ENCODE peak calls at places on chromosomes 5 and 9, in eight cellular contexts. One of them, this sample, is unnamed.

GRCh38 chr9:111516061-111516465 is 8.9 kb upstream of the ZNF483 start:
- DNase-seq in HFF-Myc: peak; percentile 25
- DNase-seq in osteocyte: no peak
- DNase-seq in B cell: no peak
- DNase-seq in body of pancreas: no peak
- DNase-seq in MCF 10A: peak; percentile 25
- DNase-seq in colonic mucosa: no peak
- DNase-seq in ovary: no peak
- DNase-seq in this sample: no peak

GRCh38 chr9:123157216-123157615 is 111.2 kb downstream of the STRBP start:
- DNase-seq in B cell: no peak
- DNase-seq in body of pancreas: no peak
- DNase-seq in HFF-Myc: no peak
- DNase-seq in osteocyte: no peak
- DNase-seq in ovary: no peak
- DNase-seq in MCF 10A: peak; percentile 8
- DNase-seq in colonic mucosa: no peak
- DNase-seq in this sample: no peak

GRCh38 chr5:43110606-43111170 is 10.0 kb upstream of the ZNF131 start:
- DNase-seq in ovary: no peak
- DNase-seq in osteocyte: no peak
- DNase-seq in MCF 10A: peak; percentile 8
- DNase-seq in colonic mucosa: peak; percentile 54
- DNase-seq in body of pancreas: no peak
- DNase-seq in B cell: no peak
- DNase-seq in HFF-Myc: no peak
- DNase-seq in this sample: peak; percentile 51

GRCh38 chr5:101515721-101516120 is 612.6 kb upstream of the ST8SIA4 start:
- DNase-seq in ovary: no peak
- DNase-seq in body of pancreas: no peak
- DNase-seq in osteocyte: no peak
- DNase-seq in colonic mucosa: no peak
- DNase-seq in HFF-Myc: no peak
- DNase-seq in MCF 10A: no peak
- DNase-seq in B cell: no peak
- DNase-seq in this sample: no peak

GRCh38 chr9:114155967-114156294 is 594 bp downstream of the COL27A1 start:
- DNase-seq in ovary: peak; percentile 66
- DNase-seq in osteocyte: no peak
- DNase-seq in B cell: no peak
- DNase-seq in MCF 10A: no peak
- DNase-seq in HFF-Myc: no peak
- DNase-seq in body of pancreas: no peak
- DNase-seq in colonic mucosa: no peak
- DNase-seq in this sample: peak; percentile 60

GRCh38 chr5:12586406-12586805 is 682.2 kb upstream of the CTNND2 start:
- DNase-seq in colonic mucosa: no peak
- DNase-seq in osteocyte: no peak
- DNase-seq in MCF 10A: no peak
- DNase-seq in ovary: no peak
- DNase-seq in B cell: no peak
- DNase-seq in body of pancreas: no peak
- DNase-seq in HFF-Myc: no peak
- DNase-seq in this sample: no peak

GRCh38 chr5:131654309-131654708 is 19.3 kb upstream of the RAPGEF6 start:
- DNase-seq in osteocyte: no peak
- DNase-seq in body of pancreas: no peak
- DNase-seq in MCF 10A: no peak
- DNase-seq in colonic mucosa: no peak
- DNase-seq in ovary: no peak
- DNase-seq in HFF-Myc: no peak
- DNase-seq in B cell: no peak
- DNase-seq in this sample: no peak

GRCh38 chr9:72633966-72634365 is 112.6 kb downstream of the TMC1 start:
- DNase-seq in body of pancreas: no peak
- DNase-seq in osteocyte: no peak
- DNase-seq in ovary: no peak
- DNase-seq in MCF 10A: peak; percentile 41
- DNase-seq in HFF-Myc: peak; percentile 41
- DNase-seq in B cell: no peak
- DNase-seq in colonic mucosa: no peak
- DNase-seq in this sample: peak; percentile 33

GRCh38 chr5:124963236-124963929 is 216.9 kb upstream of the ZNF608 start:
- DNase-seq in colonic mucosa: no peak
- DNase-seq in body of pancreas: no peak
- DNase-seq in HFF-Myc: peak; percentile 69
- DNase-seq in MCF 10A: peak; percentile 99
- DNase-seq in osteocyte: no peak
- DNase-seq in B cell: no peak
- DNase-seq in ovary: no peak
- DNase-seq in this sample: no peak

GRCh38 chr5:178236126-178236525 is 3.5 kb upstream of the PHYKPL start:
- DNase-seq in ovary: no peak
- DNase-seq in HFF-Myc: no peak
- DNase-seq in body of pancreas: no peak
- DNase-seq in osteocyte: no peak
- DNase-seq in MCF 10A: no peak
- DNase-seq in B cell: no peak
- DNase-seq in colonic mucosa: no peak
- DNase-seq in this sample: no peak

GRCh38 chr5:73278693-73279092 is 105.7 kb downstream of the TMEM174 start:
- DNase-seq in HFF-Myc: no peak
- DNase-seq in osteocyte: no peak
- DNase-seq in body of pancreas: peak; percentile 79
- DNase-seq in colonic mucosa: no peak
- DNase-seq in MCF 10A: peak; percentile 95
- DNase-seq in B cell: no peak
- DNase-seq in ovary: no peak
- DNase-seq in this sample: no peak

GRCh38 chr9:135474915-135475314 is 4.7 kb upstream of the PPP1R26 start:
- DNase-seq in MCF 10A: no peak
- DNase-seq in ovary: no peak
- DNase-seq in osteocyte: no peak
- DNase-seq in body of pancreas: no peak
- DNase-seq in HFF-Myc: no peak
- DNase-seq in colonic mucosa: no peak
- DNase-seq in B cell: peak; percentile 38
- DNase-seq in this sample: peak; percentile 41

GRCh38 chr5:134647750-134648424 is 698 bp upstream of the SEC24A start:
- DNase-seq in ovary: no peak
- DNase-seq in MCF 10A: peak; percentile 73
- DNase-seq in colonic mucosa: no peak
- DNase-seq in body of pancreas: no peak
- DNase-seq in osteocyte: no peak
- DNase-seq in HFF-Myc: no peak
- DNase-seq in B cell: peak; percentile 40
- DNase-seq in this sample: peak; percentile 73

GRCh38 chr5:123882946-123883345 is 371.0 kb downstream of the CSNK1G3 start:
- DNase-seq in osteocyte: no peak
- DNase-seq in HFF-Myc: no peak
- DNase-seq in colonic mucosa: no peak
- DNase-seq in MCF 10A: no peak
- DNase-seq in body of pancreas: no peak
- DNase-seq in B cell: no peak
- DNase-seq in ovary: no peak
- DNase-seq in this sample: no peak

GRCh38 chr5:143605403-143606005 is 202.0 kb upstream of the NR3C1 start:
- DNase-seq in body of pancreas: no peak
- DNase-seq in MCF 10A: no peak
- DNase-seq in ovary: no peak
- DNase-seq in colonic mucosa: peak; percentile 24
- DNase-seq in B cell: no peak
- DNase-seq in osteocyte: no peak
- DNase-seq in HFF-Myc: no peak
- DNase-seq in this sample: peak; percentile 68

GRCh38 chr5:134568761-134569725 is 43.6 kb downstream of the JADE2 start:
- DNase-seq in B cell: no peak
- DNase-seq in ovary: peak; percentile 82
- DNase-seq in osteocyte: no peak
- DNase-seq in body of pancreas: peak; percentile 93
- DNase-seq in MCF 10A: peak; percentile 92
- DNase-seq in colonic mucosa: peak; percentile 69
- DNase-seq in HFF-Myc: no peak
- DNase-seq in this sample: no peak

DNA sequence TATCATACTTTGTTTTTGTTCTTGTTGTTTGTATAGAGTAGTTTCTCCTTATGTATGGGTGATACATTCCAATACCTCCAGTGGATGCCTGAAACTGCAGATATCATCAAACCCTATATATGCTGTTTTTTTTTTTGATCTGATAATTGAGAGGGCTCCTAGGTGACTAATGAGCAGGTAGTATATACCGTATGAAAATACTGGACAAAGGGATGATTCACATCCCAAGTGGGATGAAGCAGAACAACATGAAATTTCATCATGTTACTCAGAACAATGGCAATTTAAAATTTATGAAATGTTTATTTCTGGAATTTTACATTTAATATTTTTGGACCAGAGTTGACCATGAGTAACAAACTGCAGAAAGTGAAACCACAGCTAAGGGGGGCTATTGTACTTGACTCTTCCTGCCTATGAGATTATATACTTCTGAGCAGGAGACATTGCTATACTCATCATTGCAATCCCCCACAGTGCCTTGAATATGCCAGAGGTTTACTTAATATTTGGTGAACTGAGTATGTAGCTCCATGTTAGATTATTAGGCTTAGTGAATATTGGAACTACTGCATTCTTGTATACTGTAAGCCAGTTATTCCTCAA is 258.7 kb upstream of the FBXL7 start:
- DNase-seq in MCF 10A: peak; percentile 7
- DNase-seq in HFF-Myc: no peak
- DNase-seq in osteocyte: no peak
- DNase-seq in B cell: no peak
- DNase-seq in body of pancreas: no peak
- DNase-seq in colonic mucosa: no peak
- DNase-seq in ovary: no peak
- DNase-seq in this sample: no peak
- TF ChIP-seq CTCF in MCF 10A: no peak
- TF ChIP-seq CTCF in HFF-Myc: no peak
- TF ChIP-seq CTCF in osteocyte: no peak
- TF ChIP-seq CTCF in B cell: no peak
- TF ChIP-seq CTCF in body of pancreas: no peak
- TF ChIP-seq CTCF in colonic mucosa: no peak
- TF ChIP-seq CTCF in ovary: no peak
- TF ChIP-seq CTCF in this sample: no peak

GRCh38 chr5:175328687-175329086 is 115.3 kb downstream of the DRD1 start:
- DNase-seq in MCF 10A: no peak
- DNase-seq in ovary: no peak
- DNase-seq in body of pancreas: no peak
- DNase-seq in HFF-Myc: no peak
- DNase-seq in colonic mucosa: no peak
- DNase-seq in B cell: no peak
- DNase-seq in osteocyte: no peak
- DNase-seq in this sample: no peak
- TF ChIP-seq CTCF in MCF 10A: no peak
- TF ChIP-seq CTCF in ovary: no peak
- TF ChIP-seq CTCF in body of pancreas: no peak
- TF ChIP-seq CTCF in HFF-Myc: no peak
- TF ChIP-seq CTCF in colonic mucosa: no peak
- TF ChIP-seq CTCF in B cell: no peak
- TF ChIP-seq CTCF in osteocyte: no peak
- TF ChIP-seq CTCF in this sample: no peak

GRCh38 chr5:15285901-15286583 is 213.9 kb upstream of the FBXL7 start:
- DNase-seq in body of pancreas: no peak
- DNase-seq in ovary: no peak
- DNase-seq in HFF-Myc: peak; percentile 66
- DNase-seq in osteocyte: no peak
- DNase-seq in MCF 10A: no peak
- DNase-seq in B cell: no peak
- DNase-seq in colonic mucosa: peak; percentile 27
- DNase-seq in this sample: no peak

GRCh38 chr5:15290953-15291352 is 209.0 kb upstream of the FBXL7 start:
- DNase-seq in osteocyte: no peak
- DNase-seq in colonic mucosa: no peak
- DNase-seq in B cell: no peak
- DNase-seq in MCF 10A: no peak
- DNase-seq in body of pancreas: no peak
- DNase-seq in ovary: no peak
- DNase-seq in HFF-Myc: no peak
- DNase-seq in this sample: no peak

DNA sequence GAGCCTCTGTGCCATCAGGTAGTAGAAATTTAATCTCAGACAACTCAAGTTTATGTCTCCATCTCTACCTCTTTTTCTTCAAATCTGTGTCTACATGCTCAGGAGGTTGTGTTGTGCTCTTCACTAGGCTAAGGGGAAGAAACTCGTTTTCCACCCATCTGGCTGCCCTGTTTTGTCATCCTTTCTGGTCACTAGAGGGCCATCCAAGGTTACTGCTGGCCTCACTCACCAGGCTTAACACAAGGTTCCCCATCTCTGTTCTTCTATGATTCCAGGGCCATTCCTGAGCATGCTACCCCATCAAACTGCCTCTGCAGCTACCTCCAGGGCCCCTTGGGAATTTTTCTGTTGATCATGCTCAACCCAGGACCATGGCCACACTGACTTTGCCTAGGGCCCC is 213.3 kb upstream of the FBXL7 start:
- DNase-seq in ovary: no peak
- DNase-seq in colonic mucosa: no peak
- DNase-seq in body of pancreas: no peak
- DNase-seq in HFF-Myc: no peak
- DNase-seq in B cell: no peak
- DNase-seq in osteocyte: no peak
- DNase-seq in MCF 10A: no peak
- DNase-seq in this sample: no peak
- TF ChIP-seq CTCF in ovary: no peak
- TF ChIP-seq CTCF in colonic mucosa: no peak
- TF ChIP-seq CTCF in body of pancreas: no peak
- TF ChIP-seq CTCF in HFF-Myc: peak; percentile 18
- TF ChIP-seq CTCF in B cell: no peak
- TF ChIP-seq CTCF in osteocyte: peak; percentile 18
- TF ChIP-seq CTCF in MCF 10A: no peak
- TF ChIP-seq CTCF in this sample: no peak

DNA sequence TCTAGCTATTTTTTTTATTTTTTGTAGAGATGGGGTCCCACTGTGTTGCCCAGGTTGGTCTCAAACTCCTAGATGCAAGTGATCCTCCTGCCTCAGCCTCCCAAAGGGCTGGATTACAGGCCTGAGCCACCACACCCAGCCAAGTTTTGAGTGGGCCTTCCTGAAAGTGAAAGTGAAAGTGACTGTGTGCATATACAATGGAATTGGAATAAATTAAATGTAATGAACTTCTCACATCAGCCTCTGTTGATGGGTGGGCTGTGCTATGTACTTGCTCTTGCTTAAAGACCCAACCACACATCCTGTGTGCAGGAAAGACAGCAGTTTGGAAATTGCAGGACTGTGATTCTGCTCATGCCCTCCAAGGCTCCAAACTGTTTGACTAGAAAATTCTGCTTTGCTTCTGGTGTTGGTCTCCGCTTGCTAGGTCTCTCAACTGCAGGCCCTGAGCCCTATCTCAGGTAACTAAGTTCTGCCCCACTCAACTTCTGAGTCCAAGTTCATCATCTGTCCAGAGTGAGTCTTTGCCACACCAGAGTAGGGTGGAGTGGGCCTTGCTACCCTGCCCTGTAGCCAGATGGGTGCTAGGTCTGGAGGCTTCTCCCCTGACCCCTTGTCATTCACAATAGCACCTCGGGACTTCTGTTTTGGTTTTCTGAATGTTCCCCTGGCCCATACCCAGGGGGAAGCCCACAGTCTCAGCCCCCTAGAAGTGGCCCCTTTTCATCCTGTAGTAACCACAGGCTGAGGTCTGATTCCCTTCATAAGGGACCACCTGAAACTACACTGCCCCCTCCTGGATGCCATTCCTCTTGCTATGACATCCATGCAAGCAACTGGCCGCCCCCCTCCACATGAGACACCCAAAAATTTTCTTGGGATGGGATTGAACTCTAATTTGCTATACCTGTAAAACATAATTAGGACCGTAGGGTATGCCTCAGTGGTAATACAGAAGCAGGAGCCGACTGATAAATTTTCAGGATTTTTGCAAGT is 36.5 kb upstream of the RAD23B start:
- DNase-seq in ovary: no peak
- DNase-seq in B cell: no peak
- DNase-seq in osteocyte: no peak
- DNase-seq in colonic mucosa: no peak
- DNase-seq in HFF-Myc: no peak
- DNase-seq in body of pancreas: no peak
- DNase-seq in MCF 10A: no peak
- DNase-seq in this sample: peak; percentile 33
- TF ChIP-seq CTCF in ovary: no peak
- TF ChIP-seq CTCF in B cell: no peak
- TF ChIP-seq CTCF in osteocyte: no peak
- TF ChIP-seq CTCF in colonic mucosa: no peak
- TF ChIP-seq CTCF in HFF-Myc: peak; percentile 38
- TF ChIP-seq CTCF in body of pancreas: no peak
- TF ChIP-seq CTCF in MCF 10A: no peak
- TF ChIP-seq CTCF in this sample: no peak